ENCODE peak calls at places on chromosomes 6 and 20, in eight cellular contexts. One of them, this sample, is unnamed. For H3K9me3, the result is how much of the 10 kb centered on the place peaks cover.

GRCh38 chr6:11168091-11168635 is 56.6 kb upstream of the ERVFRD-1 start:
- DNase-seq in lower lobe of right lung: no peak
- DNase-seq in AG04450: no peak
- DNase-seq in hepatocyte: no peak
- DNase-seq in body of pancreas: no peak
- DNase-seq in CD8-positive, alpha-beta memory T cell: no peak
- DNase-seq in GM23248: no peak
- DNase-seq in PC-9: no peak
- DNase-seq in this sample: no peak

GRCh38 chr6:24858154-24858801 is 59.6 kb upstream of the ARMH2 start:
- DNase-seq in lower lobe of right lung: no peak
- DNase-seq in CD8-positive, alpha-beta memory T cell: peak
- DNase-seq in GM23248: peak
- DNase-seq in hepatocyte: no peak
- DNase-seq in PC-9: peak
- DNase-seq in body of pancreas: peak
- DNase-seq in AG04450: no peak
- DNase-seq in this sample: peak

GRCh38 chr6:118372413-118372812 is 175.7 kb upstream of the PLN start:
- DNase-seq in GM23248: peak
- DNase-seq in CD8-positive, alpha-beta memory T cell: no peak
- DNase-seq in PC-9: no peak
- DNase-seq in body of pancreas: peak
- DNase-seq in AG04450: no peak
- DNase-seq in lower lobe of right lung: no peak
- DNase-seq in hepatocyte: no peak
- DNase-seq in this sample: peak

GRCh38 chr6:31399589-31400466 is 3.6 kb upstream of the MICA start:
- DNase-seq in PC-9: peak
- DNase-seq in GM23248: peak
- DNase-seq in lower lobe of right lung: peak
- DNase-seq in body of pancreas: peak
- DNase-seq in hepatocyte: peak
- DNase-seq in CD8-positive, alpha-beta memory T cell: peak
- DNase-seq in AG04450: peak
- DNase-seq in this sample: peak

GRCh38 chr6:40882321-40882720 is 156.7 kb downstream of the UNC5CL start:
- DNase-seq in hepatocyte: peak
- DNase-seq in GM23248: no peak
- DNase-seq in CD8-positive, alpha-beta memory T cell: no peak
- DNase-seq in lower lobe of right lung: no peak
- DNase-seq in AG04450: no peak
- DNase-seq in PC-9: no peak
- DNase-seq in body of pancreas: peak
- DNase-seq in this sample: no peak

GRCh38 chr6:138044458-138044857 is 62.8 kb downstream of the PERP start:
- DNase-seq in AG04450: no peak
- DNase-seq in PC-9: no peak
- DNase-seq in hepatocyte: no peak
- DNase-seq in body of pancreas: no peak
- DNase-seq in GM23248: no peak
- DNase-seq in lower lobe of right lung: no peak
- DNase-seq in CD8-positive, alpha-beta memory T cell: no peak
- DNase-seq in this sample: no peak

GRCh38 chr6:30802731-30803130 is 58.4 kb upstream of the IER3 start:
- DNase-seq in CD8-positive, alpha-beta memory T cell: no peak
- DNase-seq in AG04450: no peak
- DNase-seq in body of pancreas: no peak
- DNase-seq in lower lobe of right lung: no peak
- DNase-seq in hepatocyte: no peak
- DNase-seq in PC-9: no peak
- DNase-seq in GM23248: no peak
- DNase-seq in this sample: no peak

GRCh38 chr6:48535569-48535968 is 424.6 kb upstream of the PTCHD4 start:
- DNase-seq in lower lobe of right lung: no peak
- DNase-seq in PC-9: peak
- DNase-seq in hepatocyte: no peak
- DNase-seq in CD8-positive, alpha-beta memory T cell: no peak
- DNase-seq in AG04450: no peak
- DNase-seq in body of pancreas: no peak
- DNase-seq in GM23248: no peak
- DNase-seq in this sample: peak

GRCh38 chr6:41536884-41537347 is 9.3 kb upstream of the FOXP4 start:
- DNase-seq in CD8-positive, alpha-beta memory T cell: no peak
- DNase-seq in AG04450: no peak
- DNase-seq in GM23248: no peak
- DNase-seq in body of pancreas: peak
- DNase-seq in hepatocyte: peak
- DNase-seq in PC-9: peak
- DNase-seq in lower lobe of right lung: peak
- DNase-seq in this sample: no peak

GRCh38 chr6:33755070-33755869 is 8.6 kb upstream of the IP6K3 start:
- DNase-seq in GM23248: no peak
- DNase-seq in body of pancreas: no peak
- DNase-seq in PC-9: peak
- DNase-seq in hepatocyte: no peak
- DNase-seq in AG04450: no peak
- DNase-seq in lower lobe of right lung: no peak
- DNase-seq in CD8-positive, alpha-beta memory T cell: no peak
- DNase-seq in this sample: no peak

GRCh38 chr6:131828080-131828479 is 20.3 kb downstream of the ENPP1 start:
- DNase-seq in body of pancreas: peak
- DNase-seq in AG04450: no peak
- DNase-seq in PC-9: no peak
- DNase-seq in hepatocyte: peak
- DNase-seq in CD8-positive, alpha-beta memory T cell: no peak
- DNase-seq in GM23248: peak
- DNase-seq in lower lobe of right lung: no peak
- DNase-seq in this sample: no peak

GRCh38 chr6:44674226-44675155 is 287.0 kb downstream of the CDC5L start:
- DNase-seq in PC-9: peak
- DNase-seq in lower lobe of right lung: no peak
- DNase-seq in CD8-positive, alpha-beta memory T cell: no peak
- DNase-seq in hepatocyte: no peak
- DNase-seq in AG04450: no peak
- DNase-seq in GM23248: no peak
- DNase-seq in body of pancreas: no peak
- DNase-seq in this sample: no peak

GRCh38 chr6:39913391-39913916 is 20.8 kb downstream of the MOCS1 start:
- DNase-seq in AG04450: no peak
- DNase-seq in hepatocyte: no peak
- DNase-seq in GM23248: no peak
- DNase-seq in PC-9: no peak
- DNase-seq in body of pancreas: no peak
- DNase-seq in lower lobe of right lung: no peak
- DNase-seq in CD8-positive, alpha-beta memory T cell: no peak
- DNase-seq in this sample: no peak

GRCh38 chr6:16762547-16763477 is 1.6 kb upstream of the ATXN1 start:
- DNase-seq in lower lobe of right lung: peak
- DNase-seq in CD8-positive, alpha-beta memory T cell: peak
- DNase-seq in hepatocyte: peak
- DNase-seq in PC-9: peak
- DNase-seq in AG04450: no peak
- DNase-seq in body of pancreas: peak
- DNase-seq in GM23248: peak
- DNase-seq in this sample: peak

GRCh38 chr6:84094050-84094435 is 60.5 kb downstream of the MRAP2 start:
- DNase-seq in body of pancreas: no peak
- DNase-seq in hepatocyte: no peak
- DNase-seq in AG04450: no peak
- DNase-seq in PC-9: no peak
- DNase-seq in lower lobe of right lung: no peak
- DNase-seq in CD8-positive, alpha-beta memory T cell: no peak
- DNase-seq in GM23248: peak
- DNase-seq in this sample: no peak

GRCh38 chr6:1179571-1180459 is 132.1 kb upstream of the FOXQ1 start:
- DNase-seq in PC-9: no peak
- DNase-seq in body of pancreas: no peak
- DNase-seq in GM23248: no peak
- DNase-seq in AG04450: no peak
- DNase-seq in lower lobe of right lung: no peak
- DNase-seq in CD8-positive, alpha-beta memory T cell: no peak
- DNase-seq in hepatocyte: no peak
- DNase-seq in this sample: no peak

GRCh38 chr6:17714879-17715860 is 8.4 kb upstream of the NUP153 start:
- DNase-seq in GM23248: peak
- DNase-seq in CD8-positive, alpha-beta memory T cell: no peak
- DNase-seq in body of pancreas: peak
- DNase-seq in AG04450: peak
- DNase-seq in hepatocyte: peak
- DNase-seq in lower lobe of right lung: no peak
- DNase-seq in PC-9: peak
- DNase-seq in this sample: peak

GRCh38 chr6:79048611-79049010 is 29.4 kb downstream of the PHIP start:
- DNase-seq in CD8-positive, alpha-beta memory T cell: no peak
- DNase-seq in body of pancreas: no peak
- DNase-seq in lower lobe of right lung: no peak
- DNase-seq in hepatocyte: peak
- DNase-seq in PC-9: no peak
- DNase-seq in AG04450: no peak
- DNase-seq in GM23248: peak
- DNase-seq in this sample: peak

GRCh38 chr6:2960935-2961334 is 10.4 kb downstream of the SERPINB6 start:
- DNase-seq in AG04450: no peak
- DNase-seq in PC-9: no peak
- DNase-seq in body of pancreas: peak
- DNase-seq in CD8-positive, alpha-beta memory T cell: no peak
- DNase-seq in lower lobe of right lung: no peak
- DNase-seq in GM23248: no peak
- DNase-seq in hepatocyte: no peak
- DNase-seq in this sample: no peak

GRCh38 chr6:125009578-125009977 is 47.3 kb downstream of the RNF217 start:
- DNase-seq in lower lobe of right lung: no peak
- DNase-seq in PC-9: no peak
- DNase-seq in GM23248: peak
- DNase-seq in CD8-positive, alpha-beta memory T cell: no peak
- DNase-seq in hepatocyte: no peak
- DNase-seq in body of pancreas: no peak
- DNase-seq in AG04450: no peak
- DNase-seq in this sample: no peak
- H3K4me3 ChIP-seq in lower lobe of right lung: no peak
- H3K4me3 ChIP-seq in PC-9: no peak
- H3K4me3 ChIP-seq in GM23248: no peak
- H3K4me3 ChIP-seq in CD8-positive, alpha-beta memory T cell: no peak
- H3K4me3 ChIP-seq in hepatocyte: no peak
- H3K4me3 ChIP-seq in body of pancreas: no peak
- H3K4me3 ChIP-seq in AG04450: no peak
- H3K4me3 ChIP-seq in this sample: no peak

GRCh38 chr20:4083103-4083864 is 67.9 kb upstream of the RNF24 start:
- DNase-seq in PC-9: no peak
- DNase-seq in CD8-positive, alpha-beta memory T cell: no peak
- DNase-seq in lower lobe of right lung: no peak
- DNase-seq in hepatocyte: no peak
- DNase-seq in AG04450: no peak
- DNase-seq in body of pancreas: no peak
- DNase-seq in GM23248: no peak
- DNase-seq in this sample: no peak
- H3K9me3 ChIP-seq in PC-9: under half
- H3K9me3 ChIP-seq in CD8-positive, alpha-beta memory T cell: under half
- H3K9me3 ChIP-seq in lower lobe of right lung: under half
- H3K9me3 ChIP-seq in hepatocyte: under half
- H3K9me3 ChIP-seq in AG04450: under half
- H3K9me3 ChIP-seq in body of pancreas: under half
- H3K9me3 ChIP-seq in GM23248: under half
- H3K9me3 ChIP-seq in this sample: under half

DNA sequence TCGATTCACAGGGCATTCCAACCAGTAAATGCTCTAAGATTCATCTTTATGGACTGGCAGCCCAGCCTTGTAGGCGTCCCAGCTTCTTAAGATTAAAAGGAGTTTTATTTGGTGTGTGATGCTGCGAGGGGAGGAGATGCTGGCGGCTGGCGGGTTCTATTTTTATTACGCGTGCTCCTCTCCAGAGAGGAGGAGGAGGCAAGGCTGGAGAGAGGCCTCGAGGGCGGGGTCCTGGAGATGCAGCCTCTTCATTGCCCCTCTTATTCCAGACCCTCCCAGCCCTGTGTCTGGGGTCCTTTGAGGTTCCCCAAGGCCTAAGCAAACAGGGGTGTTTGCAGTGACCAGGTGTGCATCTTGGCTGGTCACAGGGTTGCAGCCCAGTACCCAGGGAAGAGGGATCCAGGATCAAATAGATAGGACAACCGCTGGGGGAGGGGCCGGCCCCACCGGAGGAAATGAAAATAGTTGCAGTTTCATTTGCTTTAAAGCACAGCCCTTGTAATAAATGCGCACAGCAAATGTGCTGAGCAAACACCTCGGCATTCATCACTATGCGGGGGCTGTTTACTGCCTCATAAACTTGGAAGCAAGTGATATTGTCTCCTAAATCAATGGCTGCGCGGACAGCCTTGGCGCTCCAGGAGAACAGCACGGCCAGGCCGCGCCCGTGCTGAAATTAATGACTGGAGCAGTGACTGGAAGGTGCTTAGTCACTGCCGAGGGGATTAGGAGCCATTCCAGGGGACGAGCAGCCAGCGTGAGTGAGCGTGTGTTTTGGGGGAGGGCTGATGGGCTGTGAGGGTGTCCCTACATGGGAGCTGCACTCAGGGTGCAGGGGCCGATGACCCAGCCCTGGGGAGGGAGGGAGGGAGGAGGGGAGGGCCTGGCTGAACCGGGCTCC is 83.0 kb downstream of the TMEM242 start:
- DNase-seq in GM23248: peak
- DNase-seq in hepatocyte: peak
- DNase-seq in lower lobe of right lung: no peak
- DNase-seq in AG04450: no peak
- DNase-seq in PC-9: no peak
- DNase-seq in body of pancreas: peak
- DNase-seq in CD8-positive, alpha-beta memory T cell: no peak
- DNase-seq in this sample: peak
- H3K4me3 ChIP-seq in GM23248: peak
- H3K4me3 ChIP-seq in hepatocyte: no peak
- H3K4me3 ChIP-seq in lower lobe of right lung: peak
- H3K4me3 ChIP-seq in AG04450: peak
- H3K4me3 ChIP-seq in PC-9: no peak
- H3K4me3 ChIP-seq in body of pancreas: no peak
- H3K4me3 ChIP-seq in CD8-positive, alpha-beta memory T cell: no peak
- H3K4me3 ChIP-seq in this sample: peak

DNA sequence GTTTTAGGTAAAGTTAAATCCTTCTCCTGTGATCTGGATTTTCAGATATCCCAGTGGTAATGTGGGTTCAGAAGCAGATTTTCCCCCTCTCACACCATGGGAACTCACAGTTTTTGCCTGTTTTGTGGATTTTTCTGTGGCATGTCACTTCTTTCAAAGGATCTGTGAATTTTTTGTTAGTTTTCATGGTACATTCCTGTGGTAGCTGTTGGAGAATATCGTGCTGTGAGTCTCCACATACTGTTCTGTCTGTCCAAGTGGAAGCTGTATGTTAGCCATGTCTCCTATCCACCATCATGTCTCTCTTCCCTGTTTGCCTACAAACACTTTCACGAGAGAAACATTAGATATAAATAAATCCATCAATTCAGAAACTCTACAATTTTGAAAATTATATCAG is 378.7 kb upstream of the ADGRB3 start:
- DNase-seq in hepatocyte: no peak
- DNase-seq in lower lobe of right lung: no peak
- DNase-seq in AG04450: no peak
- DNase-seq in body of pancreas: no peak
- DNase-seq in PC-9: no peak
- DNase-seq in GM23248: no peak
- DNase-seq in CD8-positive, alpha-beta memory T cell: no peak
- DNase-seq in this sample: no peak
- H3K9me3 ChIP-seq in hepatocyte: under half
- H3K9me3 ChIP-seq in lower lobe of right lung: under half
- H3K9me3 ChIP-seq in AG04450: under half
- H3K9me3 ChIP-seq in body of pancreas: under half
- H3K9me3 ChIP-seq in PC-9: under half
- H3K9me3 ChIP-seq in GM23248: under half
- H3K9me3 ChIP-seq in CD8-positive, alpha-beta memory T cell: under half
- H3K9me3 ChIP-seq in this sample: under half

GRCh38 chr6:142907544-142907943 is 37.4 kb downstream of the HIVEP2 start:
- DNase-seq in GM23248: no peak
- DNase-seq in PC-9: no peak
- DNase-seq in lower lobe of right lung: no peak
- DNase-seq in body of pancreas: no peak
- DNase-seq in AG04450: no peak
- DNase-seq in CD8-positive, alpha-beta memory T cell: peak
- DNase-seq in hepatocyte: no peak
- DNase-seq in this sample: no peak
- H3K4me3 ChIP-seq in GM23248: no peak
- H3K4me3 ChIP-seq in PC-9: no peak
- H3K4me3 ChIP-seq in lower lobe of right lung: no peak
- H3K4me3 ChIP-seq in body of pancreas: no peak
- H3K4me3 ChIP-seq in AG04450: no peak
- H3K4me3 ChIP-seq in CD8-positive, alpha-beta memory T cell: peak
- H3K4me3 ChIP-seq in hepatocyte: no peak
- H3K4me3 ChIP-seq in this sample: no peak